ENCODE peak calls at places on chromosome 1, in ten cellular contexts. One of them, this sample, is unnamed.

GRCh38 chr1:9861371-9861770 is 37.6 kb upstream of the CLSTN1 start:
- DNase-seq in GM13976: no peak
- DNase-seq in activated T-cell treated with anti-CD3 and anti-CD28 coated beads for 1 hour: no peak
- DNase-seq in K562: no peak
- DNase-seq in AG08395: no peak
- DNase-seq in G401: no peak
- DNase-seq in prostate gland: no peak
- DNase-seq in NAMALWA: peak
- DNase-seq in NCI-H345: no peak
- DNase-seq in HTR-8/SVneo: no peak
- DNase-seq in this sample: peak

GRCh38 chr1:204733289-204733688 is 47.8 kb upstream of the LRRN2 start:
- DNase-seq in NCI-H345: no peak
- DNase-seq in K562: no peak
- DNase-seq in NAMALWA: no peak
- DNase-seq in HTR-8/SVneo: no peak
- DNase-seq in prostate gland: no peak
- DNase-seq in AG08395: no peak
- DNase-seq in activated T-cell treated with anti-CD3 and anti-CD28 coated beads for 1 hour: no peak
- DNase-seq in G401: no peak
- DNase-seq in GM13976: no peak
- DNase-seq in this sample: no peak

GRCh38 chr1:19484338-19484792 is 974 bp downstream of the CAPZB start:
- DNase-seq in NCI-H345: no peak
- DNase-seq in activated T-cell treated with anti-CD3 and anti-CD28 coated beads for 1 hour: no peak
- DNase-seq in G401: no peak
- DNase-seq in K562: no peak
- DNase-seq in GM13976: no peak
- DNase-seq in HTR-8/SVneo: no peak
- DNase-seq in AG08395: no peak
- DNase-seq in NAMALWA: no peak
- DNase-seq in prostate gland: no peak
- DNase-seq in this sample: no peak

GRCh38 chr1:203906932-203907331 is 45.5 kb downstream of the SNRPE start:
- DNase-seq in NCI-H345: no peak
- DNase-seq in K562: no peak
- DNase-seq in AG08395: peak
- DNase-seq in prostate gland: no peak
- DNase-seq in G401: no peak
- DNase-seq in HTR-8/SVneo: peak
- DNase-seq in GM13976: no peak
- DNase-seq in activated T-cell treated with anti-CD3 and anti-CD28 coated beads for 1 hour: no peak
- DNase-seq in NAMALWA: no peak
- DNase-seq in this sample: no peak

GRCh38 chr1:18279713-18280074 is 172.1 kb downstream of the IGSF21 start:
- DNase-seq in NAMALWA: no peak
- DNase-seq in activated T-cell treated with anti-CD3 and anti-CD28 coated beads for 1 hour: no peak
- DNase-seq in NCI-H345: no peak
- DNase-seq in HTR-8/SVneo: no peak
- DNase-seq in K562: no peak
- DNase-seq in GM13976: no peak
- DNase-seq in AG08395: no peak
- DNase-seq in G401: peak
- DNase-seq in prostate gland: no peak
- DNase-seq in this sample: no peak

GRCh38 chr1:25245809-25246599 is 1.2 kb downstream of the RSRP1 start:
- DNase-seq in K562: peak
- DNase-seq in prostate gland: no peak
- DNase-seq in HTR-8/SVneo: no peak
- DNase-seq in activated T-cell treated with anti-CD3 and anti-CD28 coated beads for 1 hour: no peak
- DNase-seq in NCI-H345: no peak
- DNase-seq in NAMALWA: peak
- DNase-seq in G401: no peak
- DNase-seq in GM13976: peak
- DNase-seq in AG08395: no peak
- DNase-seq in this sample: no peak

GRCh38 chr1:21823980-21824702 is 12.1 kb downstream of the LDLRAD2 start:
- DNase-seq in G401: no peak
- DNase-seq in activated T-cell treated with anti-CD3 and anti-CD28 coated beads for 1 hour: no peak
- DNase-seq in GM13976: no peak
- DNase-seq in K562: no peak
- DNase-seq in NAMALWA: no peak
- DNase-seq in NCI-H345: no peak
- DNase-seq in prostate gland: no peak
- DNase-seq in AG08395: no peak
- DNase-seq in HTR-8/SVneo: no peak
- DNase-seq in this sample: no peak

GRCh38 chr1:92051948-92052347 is 22.2 kb downstream of the EPHX4 start:
- DNase-seq in GM13976: no peak
- DNase-seq in K562: no peak
- DNase-seq in NCI-H345: no peak
- DNase-seq in AG08395: no peak
- DNase-seq in G401: no peak
- DNase-seq in prostate gland: no peak
- DNase-seq in HTR-8/SVneo: no peak
- DNase-seq in NAMALWA: no peak
- DNase-seq in activated T-cell treated with anti-CD3 and anti-CD28 coated beads for 1 hour: no peak
- DNase-seq in this sample: no peak

GRCh38 chr1:43067856-43068751 is 104.0 kb downstream of the EBNA1BP2 start:
- DNase-seq in K562: no peak
- DNase-seq in G401: no peak
- DNase-seq in NAMALWA: no peak
- DNase-seq in prostate gland: no peak
- DNase-seq in HTR-8/SVneo: no peak
- DNase-seq in GM13976: no peak
- DNase-seq in AG08395: peak
- DNase-seq in activated T-cell treated with anti-CD3 and anti-CD28 coated beads for 1 hour: peak
- DNase-seq in NCI-H345: peak
- DNase-seq in this sample: no peak

This sample was measured in NCI-H1436.